ENCODE peak calls at places on chromosome 12, in seven cellular contexts. P is upper lobe of left lung, E is stomach, H is HepG2, W is tibial nerve, C is transverse colon, K is sigmoid colon. B is an unnamed sample.

GRCh38 chr12:39814626-39815025 is 195.0 kb upstream of the ABCD2 start:
- DNase-seq in P (no peak), E (no peak), H (no peak), W (no peak), K (no peak), C (no peak), B (no peak)

GRCh38 chr12:26808766-26809460 is 24.1 kb downstream of the ITPR2 start:
- DNase-seq in W (no peak), K (no peak), H (no peak), P (no peak), C (no peak), E (no peak), B (no peak)

GRCh38 chr12:108637631-108638030 is 3.9 kb upstream of the SELPLG start:
- DNase-seq in C (no peak), K (peak; percentile 36), E (no peak), W (no peak), H (no peak), P (no peak), B (no peak)

GRCh38 chr12:69284131-69284530 is 44.8 kb downstream of the CPSF6 start:
- DNase-seq in K (peak; percentile 88), H (peak; percentile 70), W (peak; percentile 38), C (peak; percentile 69), E (peak; percentile 70), P (peak; percentile 76), B (peak; percentile 80)

GRCh38 chr12:13573698-13574321 is 377.3 kb downstream of the EMP1 start:
- DNase-seq in W (no peak), K (no peak), C (no peak), P (no peak), H (no peak), E (no peak), B (no peak)

GRCh38 chr12:95506707-95507523 is 33.0 kb downstream of the METAP2 start:
- DNase-seq in C (no peak), W (no peak), K (no peak), P (no peak), H (no peak), E (no peak), B (no peak)

GRCh38 chr12:21598651-21599050 is 6.0 kb downstream of the GYS2 start:
- DNase-seq in H (no peak), E (no peak), K (no peak), P (no peak), W (no peak), C (no peak), B (no peak)

GRCh38 chr12:93883436-93884154 is 206.4 kb downstream of the CRADD start:
- DNase-seq in E (no peak), W (no peak), C (no peak), P (no peak), H (no peak), K (no peak), B (no peak)

GRCh38 chr12:76123301-76124212 is 39.1 kb upstream of the NAP1L1 start:
- DNase-seq in C (no peak), H (no peak), K (no peak), E (no peak), P (no peak), W (no peak), B (no peak)

GRCh38 chr12:44876554-44877275 is 600 bp upstream of the NELL2 start:
- DNase-seq in P (peak; percentile 22), W (no peak), H (no peak), C (no peak), K (no peak), E (no peak), B (no peak)

GRCh38 chr12:26338574-26339572 is 143.5 kb downstream of the SSPN start:
- DNase-seq in H (no peak), E (no peak), C (no peak), K (no peak), P (no peak), W (no peak), B (no peak)

GRCh38 chr12:54355104-54355815 is 9.0 kb downstream of the GPR84 start:
- DNase-seq in C (no peak), P (no peak), W (no peak), H (no peak), E (no peak), K (no peak), B (no peak)

GRCh38 chr12:47808574-47809380 is 10.9 kb downstream of the HDAC7 start:
- DNase-seq in W (no peak), P (peak; percentile 85), H (no peak), K (no peak), C (peak; percentile 38), E (no peak), B (no peak)

GRCh38 chr12:104486943-104487819 is 30.4 kb downstream of the CHST11 start:
- DNase-seq in P (no peak), K (no peak), H (no peak), W (no peak), C (no peak), E (no peak), B (no peak)

GRCh38 chr12:47844264-47845020 is 24.7 kb upstream of the HDAC7 start:
- DNase-seq in K (no peak), E (no peak), C (no peak), P (peak; percentile 94), W (peak; percentile 42), H (no peak), B (peak; percentile 61)

GRCh38 chr12:81668475-81668874 is 90.7 kb downstream of the PPFIA2 start:
- DNase-seq in K (no peak), H (no peak), C (no peak), P (no peak), W (no peak), E (no peak), B (no peak)

GRCh38 chr12:50984899-50985298 is 32.6 kb downstream of the HIGD1C start:
- DNase-seq in H (no peak), K (no peak), C (no peak), P (no peak), E (no peak), W (no peak), B (no peak)

GRCh38 chr12:125185740-125186470 is 120.7 kb downstream of the AACS start:
- DNase-seq in C (peak; percentile 77), E (peak; percentile 78), P (peak; percentile 69), H (peak; percentile 53), W (no peak), K (peak; percentile 77), B (peak; percentile 53)

GRCh38 chr12:34298971-34299801 is 276.9 kb downstream of the ALG10 start:
- DNase-seq in C (no peak), P (no peak), K (no peak), E (no peak), H (no peak), W (no peak), B (no peak)

GRCh38 chr12:55736780-55737580 is 5.9 kb upstream of the GDF11 start:
- DNase-seq in H (peak; percentile 84), P (peak; percentile 88), E (peak; percentile 85), W (no peak), C (peak; percentile 89), K (peak; percentile 83), B (no peak)

GRCh38 chr12:1660304-1661187 is 30.3 kb upstream of the ADIPOR2 start:
- DNase-seq in E (peak; percentile 96), K (peak; percentile 89), C (peak; percentile 88), W (peak; percentile 76), P (peak; percentile 96), H (peak; percentile 55), B (peak; percentile 75)
- TF ChIP-seq EP300 in E (no peak), K (peak; percentile 0), C (no peak), W (peak; percentile 90), P (no peak), H (peak; percentile 86), B (no peak)

GRCh38 chr12:112408621-112409020 is 784 bp downstream of the RPL6 start:
- DNase-seq in C (no peak), P (no peak), K (no peak), W (no peak), E (no peak), H (no peak), B (no peak)

GRCh38 chr12:112413846-112414625 is 4.6 kb upstream of the RPL6 start:
- DNase-seq in K (no peak), P (no peak), C (no peak), H (no peak), E (no peak), W (no peak), B (no peak)

GRCh38 chr12:112409906-112410244 is 470 bp upstream of the RPL6 start:
- DNase-seq in P (no peak), K (no peak), E (no peak), H (no peak), C (no peak), W (no peak), B (no peak)

GRCh38 chr12:112406519-112407488 is 2.6 kb downstream of the RPL6 start:
- DNase-seq in E (no peak), P (no peak), W (no peak), H (no peak), C (no peak), K (no peak), B (no peak)

GRCh38 chr12:112409064-112409905 is at the start of gene RPL6:
- DNase-seq in E (peak; percentile 72), C (peak; percentile 79), H (peak; percentile 96), W (peak; percentile 49), K (peak; percentile 89), P (peak; percentile 85), B (peak; percentile 80)
- TF ChIP-seq POLR2A in E (no peak), C (peak; percentile 84), H (peak; percentile 99), W (peak; percentile 88), K (peak; percentile 61), P (peak; percentile 67), B (peak; percentile 81)

GRCh38 chr12:57498143-57498524 is 10.3 kb downstream of the MARS1 start:
- DNase-seq in C (no peak), K (no peak), W (no peak), E (no peak), H (no peak), P (no peak), B (no peak)
- H3K36me3 ChIP-seq in C (no peaks in the 10 kb centered on the region), K (peaks cover 35% of the 10 kb centered on the region), W (peaks cover 88% of the 10 kb centered on the region), E (peaks cover 88% of the 10 kb centered on the region), H (peaks cover 17% of the 10 kb centered on the region), P (peaks cover 86% of the 10 kb centered on the region), B (no peaks in the 10 kb centered on the region)

GRCh38 chr12:28192145-28192544 is 1.9 kb downstream of the CCDC91 start:
- DNase-seq in C (no peak), P (no peak), E (no peak), W (no peak), H (no peak), K (no peak), B (no peak)
- TF ChIP-seq EP300 in C (no peak), P (no peak), E (no peak), W (no peak), H (no peak), K (no peak), B (no peak)

GRCh38 chr12:115455268-115455681 is 771.3 kb upstream of the TBX3 start:
- DNase-seq in H (peak; percentile 63), P (no peak), K (no peak), E (no peak), W (no peak), C (no peak), B (no peak)
- TF ChIP-seq POLR2A in H (no peak), P (no peak), K (no peak), E (no peak), W (no peak), C (no peak), B (no peak)

B was measured in ovary.